ENCODE peak calls at places on chromosome 1, in four cellular contexts. E is RCC 7860, D is ovary, U is AG04450. F is an unnamed sample.

GRCh38 chr1:205335692-205336091 is 14.1 kb upstream of the NUAK2 start:
- DNase-seq in D (peak; percentile 85), E (peak; percentile 61), U (no peak), F (peak; percentile 66)

GRCh38 chr1:230832466-230832865 is 35.9 kb downstream of the C1orf198 start:
- DNase-seq in E (no peak), U (no peak), D (no peak), F (peak; percentile 52)

GRCh38 chr1:88221396-88221795 is 462.7 kb upstream of the PKN2 start:
- DNase-seq in D (no peak), U (no peak), E (no peak), F (no peak)

GRCh38 chr1:202248861-202249260 is 55.3 kb downstream of the LGR6 start:
- DNase-seq in D (no peak), E (no peak), U (no peak), F (no peak)

GRCh38 chr1:66298427-66298826 is 235.5 kb upstream of the SGIP1 start:
- DNase-seq in D (no peak), E (no peak), U (no peak), F (no peak)

GRCh38 chr1:48966583-48966982 is 189.9 kb upstream of the BEND5 start:
- DNase-seq in D (no peak), U (no peak), E (no peak), F (no peak)

GRCh38 chr1:235423214-235423652 is 56.0 kb downstream of the TBCE start:
- DNase-seq in U (no peak), E (no peak), D (no peak), F (no peak)

GRCh38 chr1:89557954-89558353 is 33.3 kb downstream of the LRRC8B start:
- DNase-seq in E (peak; percentile 11), U (no peak), D (no peak), F (peak; percentile 14)

GRCh38 chr1:92482665-92483441 is 3.9 kb downstream of the GFI1 start:
- DNase-seq in D (no peak), U (no peak), E (no peak), F (peak; percentile 17)